ENCODE peak calls at places on chromosome X, in four cellular contexts. D is upper lobe of left lung, W is omental fat pad, M is uterus. C is an unnamed sample.
A peak's percentile ranks its signal among the peaks of the same experiment; 100 is the strongest.

GRCh38 chrX:46263494-46263893 is 281.7 kb downstream of the ZNF674 start:
- DNase-seq in M (no peak), D (no peak), W (no peak), C (no peak)

GRCh38 chrX:78652971-78653822 is 5.9 kb downstream of the RTL3 start:
- DNase-seq in M (no peak), W (no peak), D (no peak), C (no peak)

GRCh38 chrX:136063340-136064079 is 78.3 kb downstream of the SLC9A6 start:
- DNase-seq in D (no peak), W (no peak), M (no peak), C (no peak)

GRCh38 chrX:12979630-12980015 is 4.7 kb downstream of the TMSB4X start:
- DNase-seq in D (no peak), M (no peak), W (no peak), C (no peak)

GRCh38 chrX:45524296-45524695 is 323.6 kb upstream of the DIPK2B start:
- DNase-seq in M (no peak), W (no peak), D (no peak), C (no peak)

GRCh38 chrX:18793601-18794089 is 86.2 kb downstream of the PPEF1 start:
- DNase-seq in D (no peak), M (no peak), W (no peak), C (no peak)

GRCh38 chrX:80799616-80800015 is 10.1 kb downstream of the BRWD3 start:
- DNase-seq in D (no peak), M (no peak), W (no peak), C (no peak)

GRCh38 chrX:68912113-68912980 is 83.5 kb downstream of the EFNB1 start:
- DNase-seq in D (peak; percentile 73), M (no peak), W (no peak), C (no peak)

GRCh38 chrX:45306794-45307193 is 106.1 kb upstream of the DIPK2B start:
- DNase-seq in W (no peak), D (no peak), M (no peak), C (no peak)

GRCh38 chrX:104324871-104325585 is 70.3 kb upstream of the ESX1 start:
- DNase-seq in M (no peak), W (no peak), D (no peak), C (no peak)

GRCh38 chrX:16444353-16444752 is 205.6 kb upstream of the S100G start:
- DNase-seq in W (no peak), D (no peak), M (no peak), C (no peak)

GRCh38 chrX:72243472-72243871 is 4.6 kb upstream of the ERCC6L start:
- DNase-seq in M (no peak), W (no peak), D (no peak), C (no peak)

GRCh38 chrX:68083510-68083909 is 349.8 kb downstream of the OPHN1 start:
- DNase-seq in M (no peak), D (no peak), W (no peak), C (no peak)

GRCh38 chrX:13552892-13553291 is 16.5 kb upstream of the EGFL6 start:
- DNase-seq in D (no peak), M (no peak), W (no peak), C (no peak)

GRCh38 chrX:22634751-22635150 is 362.0 kb downstream of the CBLL2 start:
- DNase-seq in D (no peak), M (no peak), W (no peak), C (no peak)

GRCh38 chrX:13094780-13095425 is 50.5 kb upstream of the FAM9C start:
- DNase-seq in M (no peak), D (no peak), W (no peak), C (no peak)

GRCh38 chrX:22202251-22202650 is 70.5 kb upstream of the CBLL2 start:
- DNase-seq in M (no peak), D (no peak), W (no peak), C (no peak)

GRCh38 chrX:150062292-150063137 is 124.2 kb upstream of the EOLA2 start:
- DNase-seq in D (no peak), W (no peak), M (no peak), C (no peak)

GRCh38 chrX:18348047-18348446 is 6.4 kb downstream of the SCML2 start:
- DNase-seq in D (no peak), W (no peak), M (no peak), C (no peak)

GRCh38 chrX:28591542-28591941 is 4.3 kb downstream of the IL1RAPL1 start:
- DNase-seq in W (no peak), D (no peak), M (no peak), C (no peak)

GRCh38 chrX:968391-968790 is 244.1 kb downstream of the CRLF2 start:
- DNase-seq in D (no peak), M (no peak), W (no peak), C (no peak)

GRCh38 chrX:153464116-153464515 is 6.3 kb downstream of the HAUS7 start:
- DNase-seq in M (no peak), D (no peak), W (no peak), C (no peak)

GRCh38 chrX:97743014-97743413 is 859.3 kb downstream of the RPA4 start:
- DNase-seq in W (no peak), M (no peak), D (no peak), C (no peak)

GRCh38 chrX:72026341-72027023 is 105.2 kb downstream of the RTL5 start:
- DNase-seq in W (no peak), D (no peak), M (no peak), C (no peak)

GRCh38 chrX:24659646-24660045 is 12.5 kb upstream of the PCYT1B start:
- DNase-seq in M (no peak), W (no peak), D (no peak), C (no peak)

GRCh38 chrX:28880136-28880535 is 292.9 kb downstream of the IL1RAPL1 start:
- DNase-seq in W (no peak), M (no peak), D (no peak), C (no peak)

GRCh38 chrX:15737957-15738685 is at the start of gene CA5B:
- DNase-seq in M (peak; percentile 95), W (peak; percentile 88), D (peak; percentile 99), C (peak; percentile 84)

GRCh38 chrX:6291444-6291843 is 62.8 kb upstream of the NLGN4X start:
- DNase-seq in W (no peak), M (no peak), D (no peak), C (no peak)

GRCh38 chrX:139025822-139026221 is 314.3 kb upstream of the FGF13 start:
- DNase-seq in W (no peak), M (no peak), D (no peak), C (no peak)

GRCh38 chrX:150569155-150569477 is 695 bp downstream of the MTM1 start:
- DNase-seq in M (no peak), W (no peak), D (no peak), C (peak; percentile 30)

GRCh38 chrX:64352084-64352483 is 43.2 kb downstream of the MTMR8 start:
- DNase-seq in M (no peak), D (no peak), W (no peak), C (no peak)

GRCh38 chrX:47743504-47743903 is 84.5 kb upstream of the UXT start:
- DNase-seq in M (no peak), D (no peak), W (no peak), C (no peak)

GRCh38 chrX:115561605-115562491 is 874 bp downstream of the PLS3 start:
- DNase-seq in M (peak; percentile 60), W (no peak), D (peak; percentile 86), C (no peak)

GRCh38 chrX:100636321-100636991 is at the start of gene TSPAN6:
- DNase-seq in W (peak; percentile 54), M (peak; percentile 83), D (peak; percentile 66), C (peak; percentile 58)
- TF ChIP-seq CTCF in W (no peak), M (peak; percentile 50), D (peak; percentile 34), C (no peak)

GRCh38 chrX:108735087-108735679 is 1.2 kb downstream of the IRS4 start:
- DNase-seq in M (no peak), W (no peak), D (peak; percentile 46), C (peak; percentile 10)
- TF ChIP-seq CTCF in M (no peak), W (no peak), D (no peak), C (no peak)

DNA sequence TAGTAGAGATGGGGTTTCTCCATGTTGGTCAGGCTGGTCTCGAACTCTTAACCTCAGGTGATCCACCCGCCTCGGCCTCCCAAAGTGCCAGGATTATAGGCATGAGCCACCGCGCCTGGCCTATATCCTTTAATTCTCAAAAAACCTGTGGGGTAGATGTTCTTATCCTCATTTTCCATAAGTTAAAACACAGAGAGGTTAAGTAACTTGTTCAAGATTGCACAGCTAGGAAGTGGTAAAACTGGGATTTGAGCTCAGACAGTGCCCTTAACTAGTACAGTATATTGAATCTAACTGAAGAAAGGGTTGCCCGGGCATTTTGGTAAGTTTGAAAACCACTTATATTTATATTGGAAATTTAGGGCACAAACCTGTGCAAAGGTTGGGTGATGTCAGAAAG is 116.0 kb downstream of the GLUD2 start:
- DNase-seq in W (no peak), D (no peak), M (no peak), C (no peak)
- TF ChIP-seq CTCF in W (no peak), D (no peak), M (no peak), C (no peak)

DNA sequence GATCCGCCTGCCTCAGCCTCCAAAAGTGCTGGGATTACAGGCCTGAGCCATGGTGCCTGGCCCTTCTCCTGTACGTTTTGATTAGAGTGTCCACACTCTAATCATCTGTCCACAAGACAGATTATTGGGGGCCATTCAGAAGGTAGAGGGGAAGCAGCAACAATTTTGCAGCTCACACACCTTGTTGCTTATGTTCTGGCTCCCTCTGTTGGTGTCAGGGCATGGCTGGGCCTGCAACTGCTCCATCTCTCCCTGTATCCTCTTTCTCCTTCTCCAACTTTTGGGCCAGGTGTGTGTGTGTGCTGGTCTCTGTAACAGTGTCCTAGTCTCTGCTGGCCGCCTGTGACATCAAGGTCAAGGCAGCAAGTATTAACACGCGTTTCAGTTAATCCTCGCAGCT is 125.5 kb upstream of the MBNL3 start:
- DNase-seq in W (no peak), D (no peak), M (no peak), C (peak; percentile 3)
- TF ChIP-seq CTCF in W (no peak), D (no peak), M (peak; percentile 10), C (no peak)

GRCh38 chrX:10259716-10260115 is 102.9 kb downstream of the CLCN4 start:
- DNase-seq in W (no peak), D (no peak), M (no peak), C (no peak)

GRCh38 chrX:10254746-10255145 is 98.0 kb downstream of the CLCN4 start:
- DNase-seq in D (no peak), M (no peak), W (no peak), C (no peak)
- TF ChIP-seq CTCF in D (no peak), M (no peak), W (no peak), C (no peak)